ENCODE peak calls at places on chromosomes 7 and 10, in seven cellular contexts. X is right lobe of liver, B is IMR-90, W is H1, U is tibial nerve, E is breast epithelium, G is transverse colon. L is an unnamed sample.
A peak's percentile ranks its signal among the peaks of the same experiment; 100 is the strongest.

GRCh38 chr7:1466524-1467271 is 7.4 kb upstream of the MICALL2 start:
- DNase-seq in U (peak; percentile 54), W (peak; percentile 81), E (no peak), X (peak; percentile 73), B (peak; percentile 41), G (peak; percentile 90), L (peak; percentile 84)

GRCh38 chr10:125076891-125077643 is 83.3 kb downstream of the CTBP2 start:
- DNase-seq in U (no peak), E (peak; percentile 7), X (no peak), W (no peak), B (peak; percentile 75), G (no peak), L (no peak)

GRCh38 chr7:7731732-7732131 is 13.3 kb upstream of the RPA3 start:
- DNase-seq in U (no peak), W (no peak), B (no peak), G (no peak), X (no peak), E (no peak), L (no peak)

GRCh38 chr10:44517635-44518034 is 132.7 kb upstream of the CXCL12 start:
- DNase-seq in W (peak; percentile 66), U (no peak), B (no peak), X (no peak), E (no peak), G (no peak), L (no peak)

GRCh38 chr7:153382591-153383225 is 623.2 kb downstream of the ACTR3B start:
- DNase-seq in B (no peak), G (no peak), U (peak; percentile 42), E (no peak), W (peak; percentile 11), X (no peak), L (no peak)

GRCh38 chr7:30683839-30684238 is 1.6 kb upstream of the CRHR2 start:
- DNase-seq in U (no peak), G (no peak), E (no peak), X (no peak), B (no peak), W (no peak), L (no peak)

GRCh38 chr7:37916017-37916672 is 472 bp downstream of the SFRP4 start:
- DNase-seq in X (no peak), G (peak; percentile 14), U (peak; percentile 29), W (peak; percentile 76), B (no peak), E (no peak), L (no peak)

GRCh38 chr10:14815681-14816080 is 22.2 kb downstream of the CDNF start:
- DNase-seq in X (no peak), B (peak; percentile 39), U (no peak), W (no peak), E (no peak), G (no peak), L (no peak)

GRCh38 chr10:90326498-90327267 is 531.2 kb downstream of the HTR7 start:
- DNase-seq in B (peak; percentile 50), G (no peak), W (no peak), X (no peak), E (no peak), U (no peak), L (no peak)

GRCh38 chr7:45033931-45034290 is 33.9 kb downstream of the CCM2 start:
- DNase-seq in G (no peak), B (no peak), X (peak; percentile 58), E (no peak), W (no peak), U (no peak), L (no peak)

GRCh38 chr10:76125900-76126299 is 694.5 kb downstream of the LRMDA start:
- DNase-seq in X (no peak), E (no peak), G (no peak), B (no peak), U (no peak), W (no peak), L (no peak)

GRCh38 chr10:80468002-80468401 is 13.9 kb downstream of the TSPAN14 start:
- DNase-seq in X (peak; percentile 72), B (no peak), W (no peak), E (no peak), U (peak; percentile 70), G (peak; percentile 72), L (peak; percentile 87)

GRCh38 chr7:96040250-96040772 is 268.0 kb downstream of the DYNC1I1 start:
- DNase-seq in E (no peak), W (no peak), X (no peak), B (no peak), G (no peak), U (no peak), L (no peak)

GRCh38 chr7:130996841-130997231 is 262.8 kb upstream of the KLF14 start:
- DNase-seq in U (no peak), E (no peak), X (no peak), W (no peak), B (peak; percentile 61), G (peak; percentile 81), L (no peak)

GRCh38 chr10:59894114-59894513 is 12.2 kb downstream of the CCDC6 start:
- DNase-seq in U (no peak), W (no peak), E (peak; percentile 64), X (no peak), B (peak; percentile 93), G (peak; percentile 69), L (no peak)

GRCh38 chr7:117946201-117946633 is 73.0 kb upstream of the CTTNBP2 start:
- DNase-seq in W (no peak), B (peak; percentile 16), U (no peak), G (no peak), X (no peak), E (no peak), L (no peak)

GRCh38 chr10:43053825-43054224 is 23.0 kb upstream of the RET start:
- DNase-seq in U (no peak), W (no peak), B (no peak), G (peak; percentile 1), X (peak; percentile 83), E (no peak), L (peak; percentile 32)

GRCh38 chr10:7933262-7933661 is 115.0 kb downstream of the TAF3 start:
- DNase-seq in U (no peak), W (no peak), E (no peak), G (no peak), X (no peak), B (peak; percentile 12), L (no peak)

GRCh38 chr10:12130237-12130872 is 878 bp downstream of the SEC61A2 start:
- DNase-seq in B (peak; percentile 73), X (no peak), G (peak; percentile 19), E (no peak), W (peak; percentile 55), U (peak; percentile 21), L (no peak)

DNA sequence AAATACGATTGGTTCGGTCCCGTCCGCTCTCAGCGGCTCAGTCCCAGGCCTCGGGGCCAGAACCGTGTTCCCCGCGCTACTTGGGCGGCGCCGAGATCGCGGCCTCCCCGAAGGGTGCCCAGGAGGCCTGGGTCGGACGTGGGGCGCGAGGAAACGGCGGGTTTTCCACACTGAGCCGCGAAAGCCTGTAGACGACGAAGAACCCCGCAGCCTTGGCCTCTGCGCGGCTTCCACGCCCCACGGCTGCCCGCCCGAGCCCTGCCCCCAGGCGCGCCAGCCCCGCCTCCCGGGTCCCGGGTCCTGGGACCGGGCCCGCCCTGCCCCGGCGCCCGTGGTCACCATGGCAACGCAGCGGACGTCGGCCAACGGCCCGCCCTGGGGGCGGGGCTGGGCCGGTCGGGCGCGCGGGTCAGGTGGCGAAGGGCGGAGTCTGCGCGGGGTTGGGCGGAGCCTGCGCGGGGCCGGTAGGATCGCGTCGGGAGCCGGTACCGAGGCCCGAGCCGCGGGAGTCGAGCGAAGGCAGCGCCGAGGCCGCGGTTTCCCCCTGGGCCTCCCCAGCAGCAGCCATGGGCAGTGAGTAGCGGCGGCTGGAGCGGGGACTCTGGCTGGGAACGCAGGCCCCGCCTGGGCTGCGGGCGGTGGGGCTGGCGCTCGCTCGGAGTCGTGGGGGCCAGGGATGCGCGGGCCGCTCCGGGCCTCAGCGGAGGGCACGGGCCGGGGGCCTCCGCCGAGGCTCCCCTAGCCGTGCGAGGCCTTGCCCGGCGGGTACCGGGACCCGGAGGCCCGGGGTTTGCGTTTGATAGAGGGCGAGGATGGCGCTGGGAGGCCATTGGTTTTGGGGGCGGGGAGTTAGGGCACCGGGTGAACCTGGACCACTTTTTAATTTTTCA is at the start of gene SEC61A2:
- DNase-seq in G (peak; percentile 98), U (peak; percentile 90), W (peak; percentile 98), B (peak; percentile 84), X (peak; percentile 98), E (peak; percentile 95), L (peak; percentile 95)
- TF ChIP-seq POLR2A in G (peak; percentile 92), U (peak; percentile 17), W (no peak), B (peak; percentile 40), X (peak; percentile 71), E (no peak), L (no peak)

GRCh38 chr10:5551531-5552375 is 27.0 kb downstream of the CALML3 start:
- DNase-seq in W (no peak), X (no peak), E (peak; percentile 57), U (no peak), B (peak; percentile 47), G (peak; percentile 78), L (peak; percentile 72)
- H3K4me1 ChIP-seq in W (no peaks in the 10 kb centered on the region), X (peaks cover 7% of the 10 kb centered on the region), E (peaks cover 38% of the 10 kb centered on the region), U (peaks cover 17% of the 10 kb centered on the region), B (peaks cover 36% of the 10 kb centered on the region), G (peaks cover 49% of the 10 kb centered on the region), L (peaks cover 83% of the 10 kb centered on the region)

DNA sequence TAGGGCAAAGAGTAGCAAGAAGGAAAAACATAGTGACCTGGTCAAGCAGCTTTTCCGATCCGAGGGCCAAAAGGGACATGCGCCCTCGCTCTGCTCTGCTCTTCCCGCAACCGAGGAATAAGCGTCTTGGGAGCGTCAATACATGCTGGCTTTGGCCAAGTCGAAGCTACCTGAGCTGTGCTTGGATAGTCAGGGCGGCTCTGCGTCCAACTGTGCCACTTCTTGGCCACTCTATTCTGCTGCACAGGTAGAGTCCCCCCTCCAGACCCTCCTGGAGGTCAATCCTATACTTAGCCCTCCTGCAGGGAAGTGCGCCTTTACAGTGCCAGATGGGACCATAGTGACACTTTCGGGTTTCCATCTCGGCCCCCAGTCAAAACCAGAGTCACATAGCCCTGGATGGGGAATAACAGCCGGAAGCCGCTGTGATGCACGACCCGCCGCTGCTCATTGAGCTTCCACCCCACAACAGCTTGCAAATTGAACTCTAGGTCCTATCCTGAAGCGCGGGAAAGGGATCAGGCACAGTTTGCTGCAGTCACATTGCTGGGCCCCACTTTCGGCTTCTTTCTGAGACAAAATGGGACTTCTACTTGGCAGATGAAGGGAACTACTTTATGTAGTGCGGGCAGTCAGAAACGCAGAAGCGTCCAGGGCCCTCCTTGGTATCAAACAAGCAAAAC is 1.1 kb upstream of the HPSE2 start:
- DNase-seq in U (no peak), W (no peak), X (no peak), B (no peak), G (no peak), E (no peak), L (no peak)
- H3K27me3 ChIP-seq in U (no peaks in the 10 kb centered on the region), W (peaks cover 67% of the 10 kb centered on the region), X (peaks cover 38% of the 10 kb centered on the region), B (peaks cover 55% of the 10 kb centered on the region), G (peaks cover 72% of the 10 kb centered on the region), E (peaks cover 55% of the 10 kb centered on the region), L (peaks cover 79% of the 10 kb centered on the region)

GRCh38 chr7:98619450-98620321 is 2.6 kb downstream of the NPTX2 start:
- DNase-seq in E (no peak), B (peak; percentile 1), G (no peak), U (no peak), W (no peak), X (peak; percentile 95), L (no peak)

GRCh38 chr7:98618786-98619185 is 1.7 kb downstream of the NPTX2 start:
- DNase-seq in X (peak; percentile 71), E (no peak), G (no peak), W (no peak), U (no peak), B (no peak), L (no peak)

GRCh38 chr7:98616381-98617050 is 569 bp upstream of the NPTX2 start:
- DNase-seq in E (no peak), U (no peak), X (no peak), G (no peak), W (peak; percentile 76), B (no peak), L (no peak)

GRCh38 chr7:98617960-98618418 is 904 bp downstream of the NPTX2 start:
- DNase-seq in G (no peak), E (no peak), W (no peak), B (no peak), X (no peak), U (no peak), L (no peak)

GRCh38 chr7:98617051-98617959 is at the start of gene NPTX2:
- DNase-seq in B (no peak), E (no peak), W (peak; percentile 92), G (peak; percentile 18), X (no peak), U (no peak), L (no peak)
- TF ChIP-seq POLR2A in B (no peak), E (no peak), W (no peak), G (no peak), X (peak; percentile 66), U (no peak), L (peak; percentile 23)

L was measured in suprapubic skin.